ENCODE peak calls at places on chromosomes 6 and 20, in six cellular contexts. U is spleen, V is GF-D8, G is HT1080, E is ureter, Q is KBM-7. D is an unnamed sample.
A peak's percentile ranks its signal among the peaks of the same experiment; 100 is the strongest.

GRCh38 chr6:157226761-157227160 is 96.6 kb downstream of the TMEM242 start:
- DNase-seq in U (no peak), V (no peak), G (no peak), E (no peak), Q (no peak), D (no peak)

GRCh38 chr6:36364669-36365479 is 22.6 kb downstream of the ETV7 start:
- DNase-seq in U (no peak), V (no peak), G (no peak), E (no peak), Q (no peak), D (no peak)

GRCh38 chr20:36147707-36148106 is 6.8 kb upstream of the EPB41L1 start:
- DNase-seq in U (no peak), V (no peak), G (no peak), E (no peak), Q (no peak), D (no peak)

GRCh38 chr20:36303020-36303595 is 3.0 kb upstream of the DLGAP4 start:
- DNase-seq in U (no peak), V (no peak), G (no peak), E (no peak), Q (peak; percentile 60), D (no peak)

GRCh38 chr6:153085239-153085638 is 45.8 kb downstream of the RGS17 start:
- DNase-seq in U (no peak), V (no peak), G (no peak), E (no peak), Q (no peak), D (no peak)

GRCh38 chr20:40769677-40770285 is 80.7 kb upstream of the MAFB start:
- DNase-seq in U (no peak), V (no peak), G (no peak), E (no peak), Q (no peak), D (no peak)

GRCh38 chr6:42410861-42411260 is 40.9 kb downstream of the TRERF1 start:
- DNase-seq in U (no peak), V (no peak), G (no peak), E (no peak), Q (no peak), D (no peak)

GRCh38 chr20:32526561-32526960 is 58.6 kb downstream of the NOL4L start:
- DNase-seq in U (peak; percentile 31), V (no peak), G (no peak), E (no peak), Q (no peak), D (no peak)

GRCh38 chr6:125558907-125559306 is 190.5 kb upstream of the HEY2 start:
- DNase-seq in U (no peak), V (no peak), G (peak; percentile 11), E (no peak), Q (no peak), D (no peak)

GRCh38 chr6:80211295-80211694 is 104.8 kb downstream of the BCKDHB start:
- DNase-seq in U (no peak), V (no peak), G (peak; percentile 2), E (no peak), Q (no peak), D (no peak)

GRCh38 chr20:25023316-25023715 is 30.8 kb upstream of the APMAP start:
- DNase-seq in U (peak; percentile 47), V (no peak), G (no peak), E (no peak), Q (no peak), D (no peak)

GRCh38 chr6:5989141-5989723 is 17.5 kb downstream of the NRN1 start:
- DNase-seq in U (peak; percentile 77), V (peak; percentile 78), G (no peak), E (no peak), Q (peak; percentile 72), D (no peak)

GRCh38 chr6:16209539-16209938 is 28.8 kb upstream of the GMPR start:
- DNase-seq in U (no peak), V (no peak), G (no peak), E (no peak), Q (no peak), D (no peak)

GRCh38 chr6:37550436-37550835 is 50.7 kb upstream of the CCDC167 start:
- DNase-seq in U (no peak), V (no peak), G (no peak), E (no peak), Q (no peak), D (no peak)

GRCh38 chr20:42191140-42191860 is 573.1 kb upstream of the CHD6 start:
- DNase-seq in U (no peak), V (no peak), G (peak; percentile 33), E (no peak), Q (no peak), D (peak; percentile 48)

GRCh38 chr6:43256670-43257664 is 13.7 kb downstream of the TTBK1 start:
- DNase-seq in U (peak; percentile 48), V (no peak), G (no peak), E (no peak), Q (no peak), D (no peak)

GRCh38 chr6:111989743-111990142 is 64.2 kb upstream of the CCN6 start:
- DNase-seq in U (no peak), V (no peak), G (no peak), E (no peak), Q (no peak), D (no peak)

GRCh38 chr20:919491-919916 is 3.4 kb upstream of the ANGPT4 start:
- DNase-seq in U (no peak), V (no peak), G (peak; percentile 76), E (no peak), Q (peak; percentile 65), D (no peak)

GRCh38 chr6:2215342-2215741 is 30.1 kb downstream of the GMDS start:
- DNase-seq in U (no peak), V (no peak), G (peak; percentile 72), E (no peak), Q (peak; percentile 34), D (no peak)

GRCh38 chr6:116542426-116542825 is 3.1 kb downstream of the TRAPPC3L start:
- DNase-seq in U (no peak), V (no peak), G (no peak), E (no peak), Q (no peak), D (peak; percentile 30)

GRCh38 chr6:157631388-157631787 is 191.7 kb upstream of the SNX9 start:
- DNase-seq in U (no peak), V (no peak), G (no peak), E (no peak), Q (no peak), D (no peak)

GRCh38 chr6:34045698-34046097 is 100.2 kb downstream of the GRM4 start:
- DNase-seq in U (no peak), V (no peak), G (no peak), E (no peak), Q (no peak), D (peak; percentile 27)

GRCh38 chr6:109050447-109051102 is 44.1 kb downstream of the SESN1 start:
- DNase-seq in U (no peak), V (no peak), G (no peak), E (no peak), Q (no peak), D (no peak)

GRCh38 chr6:12343440-12344162 is 53.4 kb downstream of the EDN1 start:
- DNase-seq in U (no peak), V (no peak), G (no peak), E (no peak), Q (no peak), D (no peak)

GRCh38 chr20:6053064-6053775 is 640 bp downstream of the LRRN4 start:
- DNase-seq in U (no peak), V (no peak), G (no peak), E (no peak), Q (no peak), D (no peak)

GRCh38 chr6:47420394-47421371 is 56.9 kb upstream of the CD2AP start:
- DNase-seq in U (no peak), V (no peak), G (peak; percentile 19), E (no peak), Q (no peak), D (no peak)